ENCODE peak calls at places on chromosomes 6 and 20, in six cellular contexts. U is Karpas-422, N is HepG2, Z is fibroblast of lung, H is IMR-90, M is K562. V is an unnamed sample.

GRCh38 chr20:17645546-17646208 is 36.4 kb downstream of the RRBP1 start:
- DNase-seq in H (no peak), N (no peak), Z (no peak), U (no peak), M (no peak), V (no peak)

GRCh38 chr6:10510592-10511367 is 10.4 kb upstream of the GCNT2 start:
- DNase-seq in Z (peak), N (peak), H (peak), M (peak), U (peak), V (peak)

GRCh38 chr6:16596890-16597331 is 164.3 kb downstream of the ATXN1 start:
- DNase-seq in Z (no peak), U (no peak), N (no peak), M (no peak), H (no peak), V (no peak)

GRCh38 chr6:20559924-20560551 is 25.8 kb downstream of the CDKAL1 start:
- DNase-seq in Z (no peak), U (no peak), M (no peak), H (no peak), N (no peak), V (no peak)

GRCh38 chr20:11001767-11002540 is 328.2 kb upstream of the JAG1 start:
- DNase-seq in U (no peak), H (peak), M (no peak), N (peak), Z (peak), V (peak)

GRCh38 chr6:38503032-38503784 is 136.5 kb downstream of the BTBD9 start:
- DNase-seq in U (no peak), H (no peak), M (no peak), Z (no peak), N (no peak), V (no peak)

GRCh38 chr6:129929433-129929832 is 68.3 kb upstream of the TMEM244 start:
- DNase-seq in Z (peak), U (no peak), H (peak), N (no peak), M (no peak), V (peak)

GRCh38 chr6:26071135-26071534 is 16.1 kb upstream of the HFE start:
- DNase-seq in U (no peak), N (no peak), M (no peak), H (no peak), Z (no peak), V (no peak)

GRCh38 chr6:48278261-48278660 is 167.3 kb upstream of the PTCHD4 start:
- DNase-seq in Z (no peak), N (no peak), H (no peak), M (no peak), U (no peak), V (no peak)

GRCh38 chr6:80210618-80211017 is 104.1 kb downstream of the BCKDHB start:
- DNase-seq in Z (peak), U (no peak), N (no peak), M (no peak), H (no peak), V (no peak)

GRCh38 chr6:125888989-125889656 is 67.4 kb upstream of the HINT3 start:
- DNase-seq in M (peak), U (peak), H (peak), Z (peak), N (peak), V (peak)

GRCh38 chr20:23832775-23833508 is 6.4 kb upstream of the CST2 start:
- DNase-seq in Z (no peak), N (no peak), M (no peak), H (no peak), U (no peak), V (no peak)

GRCh38 chr20:34037121-34037520 is 43.4 kb downstream of the RALY start:
- DNase-seq in M (no peak), Z (no peak), U (no peak), H (no peak), N (no peak), V (no peak)

GRCh38 chr6:27114792-27115191 is 132.7 kb upstream of the PRSS16 start:
- DNase-seq in M (no peak), N (no peak), U (no peak), Z (no peak), H (no peak), V (no peak)

GRCh38 chr6:9136141-9136865 is 701.0 kb upstream of the SLC35B3 start:
- DNase-seq in N (no peak), Z (no peak), M (no peak), U (no peak), H (peak), V (no peak)

GRCh38 chr20:48612335-48612734 is 215.5 kb downstream of the PREX1 start:
- DNase-seq in U (no peak), N (no peak), Z (no peak), H (no peak), M (no peak), V (no peak)

DNA sequence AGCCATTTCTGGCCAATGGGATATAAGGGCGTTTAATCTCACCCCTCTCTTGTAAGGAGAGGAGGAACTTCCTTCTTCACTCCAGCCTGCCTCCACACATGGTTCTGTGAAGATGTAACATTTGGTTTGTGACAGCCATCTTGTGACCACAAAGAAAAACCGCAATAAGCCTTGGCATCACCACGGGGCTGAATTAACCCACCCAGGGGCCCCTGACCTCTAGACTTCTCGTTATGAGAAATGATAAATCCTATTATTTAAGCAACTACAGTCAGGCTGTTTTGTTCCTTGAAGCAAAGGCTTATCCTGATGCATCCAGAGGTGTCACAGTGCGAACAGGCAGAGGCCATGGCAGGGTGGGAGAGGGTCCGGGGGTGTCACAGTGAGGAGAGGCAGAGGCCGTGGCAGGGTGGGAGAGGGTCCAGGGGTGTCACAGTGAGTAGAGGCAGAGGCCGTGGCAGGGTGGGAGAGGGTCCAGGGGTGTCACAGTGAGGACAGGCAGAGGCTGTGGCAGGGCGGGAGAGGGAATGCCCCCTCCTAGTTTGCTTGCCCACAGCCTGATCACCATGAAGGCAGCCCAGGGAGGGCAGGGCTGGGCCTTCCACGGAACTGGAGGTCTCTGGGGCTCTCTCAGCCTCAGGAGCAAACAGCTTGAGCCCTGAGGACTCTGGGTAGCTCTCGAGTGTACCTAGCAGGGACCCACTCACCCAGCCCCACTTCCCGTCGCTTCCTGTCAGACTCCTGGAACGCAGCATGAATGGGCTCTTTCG is 139.9 kb downstream of the CDC5L start:
- DNase-seq in Z (no peak), U (no peak), N (no peak), M (no peak), H (no peak), V (no peak)
- H2AFZ ChIP-seq in Z (no peak), U (no peak), N (no peak), M (no peak), H (no peak), V (no peak)

GRCh38 chr6:28953039-28953872 is 29.5 kb upstream of the TRIM27 start:
- DNase-seq in H (peak), Z (peak), U (peak), N (peak), M (peak), V (peak)
- H3K4me3 ChIP-seq in H (peak), Z (peak), U (peak), N (peak), M (peak), V (peak)

GRCh38 chr20:19433371-19434316 is 221.2 kb downstream of the SLC24A3 start:
- DNase-seq in M (no peak), N (no peak), Z (peak), U (no peak), H (no peak), V (no peak)
- H3K9ac ChIP-seq in M (no peak), N (no peak), Z (no peak), U (no peak), H (no peak), V (no peak)

GRCh38 chr6:150759500-150759899 is 106.0 kb upstream of the MTHFD1L start:
- DNase-seq in Z (peak), H (no peak), U (no peak), N (no peak), M (no peak), V (no peak)
- H2AFZ ChIP-seq in Z (no peak), H (no peak), U (no peak), N (no peak), M (no peak), V (no peak)

GRCh38 chr20:3933126-3933684 is 44.0 kb downstream of the PANK2 start:
- DNase-seq in H (no peak), Z (no peak), M (no peak), U (no peak), N (no peak), V (no peak)
- H3K4me3 ChIP-seq in H (no peak), Z (no peak), M (no peak), U (no peak), N (no peak), V (no peak)